ENCODE peak calls at places on chromosomes 6 and 20, in seven cellular contexts. X is PC-3, V is GM23338, W is neural progenitor cell, Z is HCT116, K is GM23248, A is MM.1S. Y is an unnamed sample.

GRCh38 chr6:19375613-19376012 is 461.6 kb upstream of the ID4 start:
- DNase-seq in K (no peak), X (no peak), W (no peak), Z (no peak), V (no peak), A (peak; percentile 36), Y (no peak)

GRCh38 chr6:142293121-142293520 is 8.7 kb upstream of the ADGRG6 start:
- DNase-seq in Z (no peak), X (no peak), V (no peak), W (no peak), A (no peak), K (no peak), Y (no peak)

GRCh38 chr6:124462746-124463145 is 499.5 kb upstream of the RNF217 start:
- DNase-seq in K (no peak), V (no peak), X (no peak), A (no peak), W (no peak), Z (no peak), Y (no peak)

GRCh38 chr20:8156603-8157079 is 24.6 kb downstream of the PLCB1 start:
- DNase-seq in X (peak; percentile 80), A (peak; percentile 78), Z (peak; percentile 31), K (peak; percentile 57), W (no peak), V (no peak), Y (peak; percentile 8)

GRCh38 chr6:41683460-41684310 is 45.4 kb downstream of the MDFI start:
- DNase-seq in X (peak; percentile 71), V (peak; percentile 86), K (peak; percentile 91), A (peak; percentile 42), Z (no peak), W (peak; percentile 91), Y (peak; percentile 89)

GRCh38 chr20:19256085-19256484 is 43.6 kb downstream of the SLC24A3 start:
- DNase-seq in A (no peak), Z (no peak), K (peak; percentile 34), V (no peak), W (no peak), X (no peak), Y (no peak)

GRCh38 chr20:39195495-39196129 is 233.5 kb downstream of the DHX35 start:
- DNase-seq in Z (no peak), K (no peak), W (peak; percentile 47), A (no peak), X (no peak), V (peak; percentile 34), Y (peak; percentile 23)

GRCh38 chr20:38471245-38471644 is 1.4 kb upstream of the RALGAPB start:
- DNase-seq in Z (no peak), A (no peak), X (no peak), V (no peak), W (no peak), K (no peak), Y (no peak)

GRCh38 chr6:42104807-42105713 is 37.4 kb downstream of the C6orf132 start:
- DNase-seq in Z (no peak), V (peak; percentile 72), X (no peak), W (no peak), A (no peak), K (no peak), Y (no peak)

GRCh38 chr20:38343107-38343797 is 3.0 kb upstream of the LBP start:
- DNase-seq in W (no peak), V (no peak), K (no peak), X (no peak), Z (no peak), A (no peak), Y (peak; percentile 27)

GRCh38 chr6:90121982-90122381 is 174.7 kb downstream of the BACH2 start:
- DNase-seq in K (peak; percentile 71), Z (no peak), W (no peak), A (no peak), V (no peak), X (peak; percentile 15), Y (no peak)

GRCh38 chr20:63101781-63102719 is 95.3 kb upstream of the BHLHE23 start:
- DNase-seq in A (peak; percentile 21), V (peak; percentile 70), K (peak; percentile 68), X (peak; percentile 26), Z (no peak), W (peak; percentile 63), Y (peak; percentile 44)
- TF ChIP-seq EZH2 in A (no peak), V (peak; percentile 92), K (no peak), X (peak; percentile 39), Z (peak; percentile 88), W (peak; percentile 97), Y (peak; percentile 77)

GRCh38 chr6:116015560-116015959 is 45.1 kb downstream of the FRK start:
- DNase-seq in A (no peak), V (no peak), X (no peak), K (no peak), Z (no peak), W (no peak), Y (no peak)

GRCh38 chr6:116018976-116019375 is 41.7 kb downstream of the FRK start:
- DNase-seq in K (no peak), Z (no peak), X (no peak), V (no peak), A (no peak), W (no peak), Y (no peak)

GRCh38 chr6:116017546-116018276 is 43.0 kb downstream of the FRK start:
- DNase-seq in X (no peak), K (no peak), Z (no peak), V (no peak), W (no peak), A (no peak), Y (no peak)

GRCh38 chr6:116015983-116016382 is 44.7 kb downstream of the FRK start:
- DNase-seq in W (no peak), A (no peak), X (no peak), K (no peak), V (no peak), Z (no peak), Y (peak; percentile 40)

DNA sequence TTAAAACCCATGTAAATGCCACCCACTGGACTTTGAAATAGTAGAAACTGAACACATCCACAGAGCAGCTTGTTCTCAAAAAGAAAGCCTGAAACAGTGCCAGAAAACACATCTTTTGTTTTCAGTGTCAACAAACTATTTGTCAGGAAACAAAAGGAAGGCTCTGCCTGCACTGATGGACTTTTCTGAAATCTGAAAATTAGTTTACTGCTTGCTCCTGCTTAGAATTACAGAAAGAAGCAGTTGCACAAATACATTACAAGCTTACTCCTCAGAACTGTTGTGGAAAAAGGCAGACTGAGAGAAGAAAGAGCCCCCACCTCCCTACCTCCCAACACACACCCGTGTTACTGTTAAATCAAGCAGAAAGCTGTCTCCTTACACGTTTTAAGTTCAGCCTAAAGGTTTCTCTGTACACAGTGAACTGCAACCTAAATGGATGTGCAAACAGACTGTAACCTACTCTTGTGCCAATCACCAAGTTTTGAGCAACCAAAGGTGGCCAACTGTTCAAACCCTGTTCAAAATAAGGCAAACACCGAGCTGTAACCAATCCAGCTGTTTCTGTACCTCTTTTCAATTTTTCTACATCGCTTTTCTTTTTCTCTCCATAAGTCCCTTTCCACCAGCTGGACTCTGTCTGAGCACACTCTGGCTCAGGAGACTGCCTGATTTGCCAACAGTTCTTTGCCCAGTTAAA is 43.7 kb downstream of the FRK start:
- DNase-seq in V (no peak), W (no peak), A (no peak), Z (no peak), K (no peak), X (peak; percentile 38), Y (no peak)
- TF ChIP-seq EZH2phosphoT487 in V (no peak), W (no peak), A (no peak), Z (no peak), K (no peak), X (no peak), Y (no peak)

GRCh38 chr6:98845201-98846020 is 11.0 kb downstream of the POU3F2 start:
- DNase-seq in Z (peak; percentile 34), A (peak; percentile 67), W (peak; percentile 94), K (peak; percentile 90), X (peak; percentile 74), V (peak; percentile 94), Y (peak; percentile 90)
- TF ChIP-seq EZH2 in Z (no peak), A (no peak), W (no peak), K (peak; percentile 39), X (no peak), V (peak; percentile 44), Y (no peak)

GRCh38 chr20:34574861-34575260 is 16.3 kb downstream of the MAP1LC3A start:
- DNase-seq in V (no peak), Z (no peak), K (no peak), X (no peak), A (no peak), W (no peak), Y (no peak)

GRCh38 chr20:34571753-34572152 is 13.2 kb downstream of the MAP1LC3A start:
- DNase-seq in X (no peak), K (no peak), A (no peak), W (no peak), Z (no peak), V (peak; percentile 29), Y (no peak)

GRCh38 chr20:34574426-34574825 is 15.9 kb downstream of the MAP1LC3A start:
- DNase-seq in Z (no peak), A (no peak), W (no peak), K (no peak), V (no peak), X (no peak), Y (no peak)

GRCh38 chr20:34575271-34575670 is 16.8 kb downstream of the MAP1LC3A start:
- DNase-seq in Z (no peak), V (no peak), X (no peak), W (no peak), K (no peak), A (no peak), Y (no peak)

GRCh38 chr20:34573541-34573940 is 15.0 kb downstream of the MAP1LC3A start:
- DNase-seq in X (no peak), V (no peak), W (no peak), A (no peak), K (no peak), Z (no peak), Y (no peak)
- TF ChIP-seq EZH2phosphoT487 in X (no peak), V (no peak), W (no peak), A (no peak), K (no peak), Z (no peak), Y (no peak)

Y was measured in hepatocyte.